ENCODE peak calls at places on chromosome 21, in seven cellular contexts. E is right cardiac atrium; G is foreskin keratinocyte; B is Panc1; V is left cardiac atrium; J is activated T-cell treated with anti-CD3 and anti-CD28 coated beads, Interleukin-2, amount 50 U/mL, for 4 hours; L is left lung. W is an unnamed sample.

GRCh38 chr21:26112127-26112742 is 58.3 kb downstream of the APP start:
- ATAC-seq in E (peak; percentile 73), G (peak; percentile 27), B (no peak), V (no peak), J (no peak), L (no peak), W (no peak)

GRCh38 chr21:24759348-24760118 is 847.7 kb downstream of the MRPL39 start:
- ATAC-seq in E (no peak), G (no peak), B (no peak), V (no peak), J (no peak), L (no peak), W (no peak)

GRCh38 chr21:36461277-36461917 is 18.5 kb downstream of the CLDN14 start:
- ATAC-seq in E (no peak), G (peak; percentile 13), B (no peak), V (no peak), J (no peak), L (no peak), W (no peak)

GRCh38 chr21:27700974-27701614 is 734.2 kb upstream of the ADAMTS5 start:
- ATAC-seq in E (peak; percentile 81), G (peak; percentile 71), B (peak; percentile 70), V (peak; percentile 88), J (no peak), L (peak; percentile 96), W (peak; percentile 85)

GRCh38 chr21:42262826-42263225 is 43.9 kb downstream of the ABCG1 start:
- ATAC-seq in E (peak; percentile 75), G (peak; percentile 17), B (no peak), V (peak; percentile 64), J (no peak), L (peak; percentile 70), W (peak; percentile 75)

GRCh38 chr21:37829043-37829442 is 87.2 kb downstream of the KCNJ6 start:
- ATAC-seq in E (no peak), G (no peak), B (no peak), V (no peak), J (no peak), L (peak; percentile 12), W (no peak)

GRCh38 chr21:44838038-44838895 is 20.4 kb upstream of the SUMO3 start:
- ATAC-seq in E (peak; percentile 6), G (no peak), B (peak; percentile 42), V (no peak), J (no peak), L (no peak), W (peak; percentile 33)

GRCh38 chr21:14942801-14943490 is 121.9 kb downstream of the NRIP1 start:
- ATAC-seq in E (peak; percentile 68), G (no peak), B (no peak), V (no peak), J (no peak), L (peak; percentile 31), W (no peak)

GRCh38 chr21:32298148-32298559 is 501 bp upstream of the MRAP start:
- ATAC-seq in E (peak; percentile 86), G (no peak), B (no peak), V (peak; percentile 81), J (no peak), L (peak; percentile 49), W (no peak)

GRCh38 chr21:37455504-37455911 is 88.9 kb downstream of the DYRK1A start:
- ATAC-seq in E (peak; percentile 34), G (no peak), B (no peak), V (no peak), J (no peak), L (no peak), W (no peak)

GRCh38 chr21:30227633-30228404 is 11.9 kb upstream of the CLDN8 start:
- ATAC-seq in E (peak; percentile 96), G (peak; percentile 98), B (no peak), V (peak; percentile 95), J (no peak), L (peak; percentile 84), W (peak; percentile 99)

GRCh38 chr21:31184462-31184861 is 146.2 kb upstream of the KRTAP19-8 start:
- ATAC-seq in E (no peak), G (no peak), B (no peak), V (no peak), J (peak; percentile 50), L (no peak), W (no peak)

GRCh38 chr21:44300262-44300959 is 558 bp downstream of the PFKL start:
- ATAC-seq in E (peak; percentile 74), G (peak; percentile 46), B (peak; percentile 74), V (peak; percentile 72), J (peak; percentile 64), L (peak; percentile 68), W (peak; percentile 47)

GRCh38 chr21:32993894-32994293 is 31.8 kb upstream of the OLIG2 start:
- ATAC-seq in E (no peak), G (peak; percentile 35), B (no peak), V (no peak), J (no peak), L (no peak), W (no peak)

GRCh38 chr21:42683371-42684108 is 30.1 kb downstream of the PDE9A start:
- ATAC-seq in E (no peak), G (no peak), B (no peak), V (no peak), J (peak; percentile 4), L (no peak), W (no peak)

GRCh38 chr21:36700295-36700960 is 1.5 kb downstream of the SIM2 start:
- ATAC-seq in E (no peak), G (no peak), B (no peak), V (no peak), J (no peak), L (no peak), W (no peak)

GRCh38 chr21:41186763-41187536 is 19.0 kb downstream of the BACE2 start:
- ATAC-seq in E (peak; percentile 48), G (peak; percentile 72), B (peak; percentile 42), V (no peak), J (no peak), L (no peak), W (peak; percentile 90)

GRCh38 chr21:46298083-46298412 is 11.9 kb downstream of the YBEY start:
- ATAC-seq in E (peak; percentile 35), G (no peak), B (no peak), V (peak; percentile 19), J (peak; percentile 42), L (peak; percentile 72), W (peak; percentile 49)

GRCh38 chr21:9839011-9839661 is 682.2 kb upstream of the TPTE start:
- ATAC-seq in E (peak; percentile 63), G (peak; percentile 19), B (no peak), V (no peak), J (peak; percentile 4), L (no peak), W (peak; percentile 68)

GRCh38 chr21:37184784-37185593 is 82.1 kb downstream of the VPS26C start:
- ATAC-seq in E (no peak), G (no peak), B (no peak), V (no peak), J (no peak), L (no peak), W (no peak)

GRCh38 chr21:29300547-29301138 is 1.9 kb downstream of the BACH1 start:
- ATAC-seq in E (no peak), G (no peak), B (no peak), V (no peak), J (no peak), L (no peak), W (no peak)

GRCh38 chr21:41170442-41170841 is 2.5 kb downstream of the BACE2 start:
- ATAC-seq in E (no peak), G (peak; percentile 24), B (peak; percentile 60), V (no peak), J (no peak), L (peak; percentile 21), W (peak; percentile 37)

GRCh38 chr21:45592208-45592619 is 50.0 kb upstream of the SLC19A1 start:
- ATAC-seq in E (no peak), G (no peak), B (no peak), V (peak; percentile 7), J (peak; percentile 77), L (peak; percentile 20), W (peak; percentile 42)

GRCh38 chr21:21898801-21899200 is 900.6 kb downstream of the NCAM2 start:
- ATAC-seq in E (no peak), G (no peak), B (no peak), V (no peak), J (no peak), L (no peak), W (no peak)

GRCh38 chr21:20875741-20876140 is 122.5 kb upstream of the NCAM2 start:
- ATAC-seq in E (no peak), G (no peak), B (no peak), V (no peak), J (no peak), L (no peak), W (no peak)

GRCh38 chr21:43909736-43910455 is 44.9 kb downstream of the AGPAT3 start:
- ATAC-seq in E (no peak), G (peak; percentile 37), B (no peak), V (no peak), J (no peak), L (no peak), W (peak; percentile 14)

GRCh38 chr21:25750085-25750484 is 15.3 kb downstream of the GABPA start:
- ATAC-seq in E (no peak), G (no peak), B (no peak), V (no peak), J (no peak), L (no peak), W (no peak)

GRCh38 chr21:24545807-24546361 is 1061.4 kb downstream of the MRPL39 start:
- ATAC-seq in E (no peak), G (no peak), B (no peak), V (no peak), J (no peak), L (no peak), W (no peak)

GRCh38 chr21:42039911-42040351 is 29.8 kb upstream of the ZBTB21 start:
- ATAC-seq in E (peak; percentile 62), G (peak; percentile 53), B (peak; percentile 6), V (peak; percentile 75), J (no peak), L (peak; percentile 42), W (no peak)